ENCODE peak calls at places on chromosomes 3 and 15, in four cellular contexts. P is caudate nucleus, T is heart right ventricle, G is spleen. S is an unnamed sample.
A peak's percentile ranks its signal among the peaks of the same experiment; 100 is the strongest.

GRCh38 chr15:49328941-49329340 is 94.1 kb upstream of the FGF7 start:
- DNase-seq in P (no peak), T (no peak), G (no peak), S (no peak)

GRCh38 chr15:96296264-96296663 is 34.2 kb upstream of the NR2F2 start:
- DNase-seq in P (no peak), T (no peak), G (no peak), S (no peak)

GRCh38 chr3:41148446-41148845 is 50.9 kb upstream of the CTNNB1 start:
- DNase-seq in P (no peak), T (no peak), G (no peak), S (no peak)

GRCh38 chr3:177196473-177197040 is 725 bp downstream of the TBL1XR1 start:
- DNase-seq in P (no peak), T (peak; percentile 37), G (peak; percentile 82), S (peak; percentile 39)

GRCh38 chr3:41002104-41002503 is 197.2 kb upstream of the CTNNB1 start:
- DNase-seq in P (no peak), T (no peak), G (no peak), S (no peak)

GRCh38 chr15:64464271-64465005 is 4.1 kb downstream of the ZNF609 start:
- DNase-seq in P (no peak), T (no peak), G (no peak), S (no peak)

GRCh38 chr3:161914703-161915102 is 418.1 kb downstream of the OTOL1 start:
- DNase-seq in P (peak; percentile 59), T (peak; percentile 15), G (no peak), S (peak; percentile 45)

GRCh38 chr3:111156506-111156905 is 84.9 kb downstream of the NECTIN3 start:
- DNase-seq in P (no peak), T (no peak), G (no peak), S (no peak)

GRCh38 chr15:51267714-51268105 is 70.7 kb downstream of the CYP19A1 start:
- DNase-seq in P (no peak), T (no peak), G (no peak), S (peak; percentile 14)

GRCh38 chr15:82898961-82899360 is 53.6 kb downstream of the HOMER2 start:
- DNase-seq in P (no peak), T (no peak), G (no peak), S (no peak)

GRCh38 chr3:177824190-177824786 is 627.0 kb upstream of the TBL1XR1 start:
- DNase-seq in P (no peak), T (peak; percentile 51), G (no peak), S (no peak)

GRCh38 chr15:76073554-76073953 is 13.8 kb downstream of the TMEM266 start:
- DNase-seq in P (no peak), T (no peak), G (no peak), S (no peak)

GRCh38 chr3:65006300-65006739 is 318.5 kb upstream of the ADAMTS9 start:
- DNase-seq in P (no peak), T (no peak), G (no peak), S (no peak)

GRCh38 chr3:157201648-157202278 is 41.8 kb upstream of the CCNL1 start:
- DNase-seq in P (no peak), T (no peak), G (no peak), S (no peak)

GRCh38 chr15:61639491-61639890 is 410.4 kb upstream of the RORA start:
- DNase-seq in P (no peak), T (no peak), G (no peak), S (no peak)

GRCh38 chr15:40722934-40723333 is 28.0 kb downstream of the RAD51 start:
- DNase-seq in P (no peak), T (no peak), G (no peak), S (no peak)

GRCh38 chr3:116770815-116771450 is 61.4 kb downstream of the TUSC7 start:
- DNase-seq in P (peak; percentile 78), T (peak; percentile 44), G (no peak), S (peak; percentile 47)

GRCh38 chr3:106825962-106826605 is 551.2 kb upstream of the CCDC54 start:
- DNase-seq in P (no peak), T (no peak), G (no peak), S (no peak)

GRCh38 chr3:134752761-134753461 is 42.1 kb upstream of the EPHB1 start:
- DNase-seq in P (no peak), T (no peak), G (no peak), S (no peak)

GRCh38 chr3:82080261-82080660 is 318.8 kb upstream of the GBE1 start:
- DNase-seq in P (no peak), T (no peak), G (no peak), S (no peak)

GRCh38 chr15:62857411-62857853 is 185.1 kb upstream of the TPM1 start:
- DNase-seq in P (no peak), T (no peak), G (no peak), S (no peak)

GRCh38 chr3:58418227-58418626 is 15.4 kb downstream of the PDHB start:
- DNase-seq in P (no peak), T (no peak), G (no peak), S (no peak)

GRCh38 chr3:34056951-34057390 is 258.5 kb downstream of the PDCD6IP start:
- DNase-seq in P (no peak), T (no peak), G (no peak), S (no peak)

DNA sequence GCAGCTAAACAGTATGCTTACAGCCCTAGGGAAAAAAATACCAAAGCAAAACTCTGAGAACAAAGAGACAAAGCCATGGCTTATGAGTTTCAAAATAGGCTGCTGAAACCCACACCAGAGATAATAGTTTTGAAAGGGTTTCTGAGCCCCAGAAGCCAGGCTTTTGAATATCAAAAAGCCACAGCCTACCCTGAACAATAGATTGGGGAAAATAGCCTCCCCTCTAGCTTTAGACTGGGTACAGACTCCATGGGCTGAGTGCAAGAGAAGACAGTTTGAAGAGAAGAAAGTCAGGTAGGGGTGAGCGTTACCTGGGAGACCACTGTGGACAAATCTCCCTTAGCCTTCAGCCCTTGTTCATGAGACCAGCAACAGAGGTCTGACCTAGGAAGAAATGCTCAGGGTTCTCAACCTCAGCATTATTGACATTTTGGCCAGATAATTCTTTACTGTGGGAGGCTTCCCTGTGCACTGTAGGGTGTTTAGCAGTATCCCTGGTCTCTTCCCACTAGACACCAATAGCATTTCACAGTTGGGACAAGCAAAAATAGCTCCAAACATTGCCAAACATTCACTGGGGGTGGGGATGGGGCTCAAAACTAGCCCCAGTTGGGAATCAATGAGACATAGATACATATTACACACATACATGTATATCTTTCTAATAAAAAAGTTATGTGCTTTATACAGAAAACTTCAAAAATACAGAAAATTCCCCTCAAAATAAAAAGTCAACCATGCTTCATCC is 11.6 kb upstream of the TAFA4 start:
- DNase-seq in P (no peak), T (no peak), G (no peak), S (no peak)
- H3K27ac ChIP-seq in P (no peak overlapping the region), T (no peak overlapping the region), G (no peak overlapping the region), S (no peak overlapping the region)

DNA sequence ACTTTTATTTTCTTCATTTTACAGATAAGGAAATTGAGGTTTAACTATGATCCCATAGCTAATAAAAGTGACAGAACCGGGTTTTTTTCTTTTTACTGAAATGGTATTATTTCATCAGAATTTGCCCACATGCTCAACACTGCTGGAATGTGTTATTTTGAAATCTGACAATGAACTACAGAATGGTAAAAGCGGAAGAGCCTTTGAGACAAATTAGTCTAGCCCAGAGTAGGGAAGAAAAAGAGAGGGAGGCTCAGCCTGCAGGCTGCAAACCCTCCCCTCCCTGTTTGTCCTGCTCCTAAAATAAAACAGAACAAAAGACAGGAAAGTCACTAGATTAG is 100.3 kb upstream of the LIPC start:
- DNase-seq in P (no peak), T (no peak), G (no peak), S (no peak)
- H3K27ac ChIP-seq in P (peak overlapping the region; percentile 76), T (peak overlapping the region; percentile 86), G (peak overlapping the region; percentile 79), S (peak overlapping the region; percentile 81)

GRCh38 chr15:78906310-78906608 is 33.6 kb downstream of the MORF4L1 start:
- DNase-seq in P (no peak), T (no peak), G (no peak), S (no peak)

GRCh38 chr15:78909160-78909695 is 35.6 kb downstream of the CTSH start:
- DNase-seq in P (no peak), T (no peak), G (no peak), S (no peak)

GRCh38 chr15:78904599-78905358 is 32.1 kb downstream of the MORF4L1 start:
- DNase-seq in P (no peak), T (no peak), G (no peak), S (no peak)

GRCh38 chr15:78909791-78910228 is 35.0 kb downstream of the CTSH start:
- DNase-seq in P (no peak), T (peak; percentile 38), G (no peak), S (no peak)

DNA sequence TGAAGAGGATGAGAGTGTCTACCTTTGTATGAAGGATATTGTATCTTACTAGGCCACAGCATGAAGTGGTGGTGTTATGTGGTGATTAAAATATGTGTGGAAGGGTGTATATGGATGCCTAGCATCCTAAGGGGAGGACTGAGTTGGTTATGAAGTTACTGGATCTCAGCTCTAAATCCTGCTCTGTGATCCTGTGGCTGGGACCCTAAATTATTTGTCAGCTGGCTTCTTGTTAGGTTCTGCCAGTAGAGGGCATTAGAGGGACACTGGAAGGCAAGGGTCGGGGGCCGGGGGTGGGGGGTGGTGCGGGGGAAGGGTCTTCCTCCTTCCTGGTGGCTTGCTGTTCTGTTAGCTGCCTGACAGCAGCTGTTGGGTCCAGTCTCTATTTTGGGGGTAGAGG is 34.9 kb downstream of the MORF4L1 start:
- DNase-seq in P (no peak), T (no peak), G (no peak), S (no peak)
- H3K27ac ChIP-seq in P (no peak overlapping the region), T (no peak overlapping the region), G (no peak overlapping the region), S (no peak overlapping the region)

GRCh38 chr3:114400369-114400768 is 106.5 kb downstream of the TIGIT start:
- DNase-seq in P (peak; percentile 15), T (no peak), G (no peak), S (no peak)
- H3K27ac ChIP-seq in P (peak overlapping the region; percentile 56), T (peak overlapping the region; percentile 44), G (no peak overlapping the region), S (peak overlapping the region; percentile 27)

DNA sequence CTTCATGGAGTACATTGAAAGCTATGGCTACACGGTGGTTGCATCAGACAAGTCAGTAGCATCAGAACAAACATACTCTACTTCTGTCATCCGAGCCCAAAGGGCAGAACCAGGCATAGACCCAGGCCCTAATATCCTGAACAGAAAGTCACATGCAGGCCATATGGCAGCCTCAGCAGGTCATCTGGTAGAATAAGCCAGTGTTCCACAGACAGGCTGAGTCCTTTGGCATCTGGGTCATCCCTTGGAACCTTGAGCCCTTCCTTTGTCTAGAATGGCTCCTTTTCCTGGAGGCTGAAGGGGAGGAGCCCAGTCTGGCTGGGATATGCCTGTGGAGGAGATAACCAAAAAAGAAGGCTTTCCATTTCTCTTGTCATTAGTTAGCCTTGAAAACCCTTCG is 29.2 kb downstream of the SEMA6D start:
- DNase-seq in P (no peak), T (no peak), G (no peak), S (no peak)
- H3K27ac ChIP-seq in P (no peak overlapping the region), T (no peak overlapping the region), G (no peak overlapping the region), S (peak overlapping the region; percentile 13)

GRCh38 chr3:186882125-186882524 is 39.6 kb downstream of the ADIPOQ start:
- DNase-seq in P (no peak), T (no peak), G (no peak), S (no peak)
- H3K27ac ChIP-seq in P (no peak overlapping the region), T (no peak overlapping the region), G (no peak overlapping the region), S (no peak overlapping the region)

GRCh38 chr3:195183071-195183776 is 87.7 kb downstream of the XXYLT1 start:
- DNase-seq in P (no peak), T (no peak), G (no peak), S (no peak)
- H3K27ac ChIP-seq in P (no peak overlapping the region), T (peak overlapping the region; percentile 45), G (no peak overlapping the region), S (no peak overlapping the region)

DNA sequence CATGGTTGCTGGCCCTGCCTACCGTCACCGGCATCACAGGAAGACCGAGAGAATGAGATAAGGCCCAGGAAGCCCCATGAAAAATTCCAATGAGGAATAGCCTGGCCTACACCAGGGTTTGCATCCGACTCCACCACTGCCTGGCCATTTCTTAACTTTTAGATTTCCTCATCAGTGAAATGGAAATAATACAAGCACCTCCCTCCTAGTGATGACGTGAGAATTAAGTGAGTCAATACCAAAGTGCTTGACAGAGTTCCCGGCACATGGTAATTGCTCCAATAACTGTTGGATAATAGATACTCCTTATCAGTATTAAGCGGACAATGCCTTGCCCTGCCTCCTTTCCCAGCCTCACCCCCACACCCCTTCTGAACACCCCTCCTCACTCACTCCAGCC is 105.4 kb downstream of the TLE3 start:
- DNase-seq in P (no peak), T (no peak), G (no peak), S (no peak)
- H3K27ac ChIP-seq in P (no peak overlapping the region), T (no peak overlapping the region), G (no peak overlapping the region), S (no peak overlapping the region)